ENCODE peak calls at places on chromosomes 7 and 10, in nine cellular contexts. D is AG10803; S is ovary; C is HEK293T; X is bronchial epithelial cell; M is type B pancreatic cell; L is EL; Z is CD8-positive, alpha-beta memory T cell; T is NCI-H345. A is an unnamed sample.

GRCh38 chr7:133790911-133791310 is 336.2 kb upstream of the LRGUK start:
- DNase-seq in D (no peak), S (no peak), C (no peak), X (no peak), M (no peak), L (no peak), Z (no peak), T (no peak), A (no peak)

GRCh38 chr7:18655506-18655905 is 160.0 kb downstream of the HDAC9 start:
- DNase-seq in D (no peak), S (no peak), C (no peak), X (no peak), M (no peak), L (no peak), Z (no peak), T (no peak), A (no peak)

GRCh38 chr10:3822541-3822940 is 37.5 kb upstream of the KLF6 start:
- DNase-seq in D (no peak), S (no peak), C (no peak), X (no peak), M (no peak), L (no peak), Z (no peak), T (no peak), A (no peak)

GRCh38 chr10:68043030-68043429 is 32.1 kb downstream of the HERC4 start:
- DNase-seq in D (peak), S (no peak), C (no peak), X (peak), M (no peak), L (peak), Z (no peak), T (no peak), A (peak)

GRCh38 chr10:67925449-67926005 is 41.1 kb downstream of the SIRT1 start:
- DNase-seq in D (peak), S (no peak), C (no peak), X (peak), M (no peak), L (peak), Z (no peak), T (no peak), A (peak)

GRCh38 chr7:44287488-44288380 is 37.7 kb downstream of the CAMK2B start:
- DNase-seq in D (no peak), S (peak), C (no peak), X (no peak), M (peak), L (no peak), Z (no peak), T (no peak), A (no peak)

GRCh38 chr7:155430606-155431005 is 27.3 kb upstream of the EN2 start:
- DNase-seq in D (no peak), S (no peak), C (no peak), X (no peak), M (no peak), L (no peak), Z (no peak), T (no peak), A (no peak)

GRCh38 chr10:3760083-3760482 is 24.9 kb downstream of the KLF6 start:
- DNase-seq in D (no peak), S (no peak), C (no peak), X (no peak), M (no peak), L (no peak), Z (no peak), T (no peak), A (no peak)

GRCh38 chr7:120740348-120740747 is 117.6 kb downstream of the TSPAN12 start:
- DNase-seq in D (no peak), S (no peak), C (no peak), X (no peak), M (no peak), L (no peak), Z (no peak), T (peak), A (no peak)

GRCh38 chr7:42726066-42726785 is 185.6 kb downstream of the C7orf25 start:
- DNase-seq in D (peak), S (no peak), C (no peak), X (peak), M (no peak), L (no peak), Z (no peak), T (no peak), A (no peak)

GRCh38 chr10:59177031-59177861 is 803 bp downstream of the PHYHIPL start:
- DNase-seq in D (peak), S (peak), C (peak), X (peak), M (peak), L (peak), Z (no peak), T (peak), A (peak)

GRCh38 chr10:88994034-88994433 is 3.4 kb downstream of the FAS start:
- DNase-seq in D (peak), S (no peak), C (no peak), X (peak), M (no peak), L (peak), Z (no peak), T (no peak), A (peak)

GRCh38 chr7:137895301-137896201 is 48.8 kb upstream of the DGKI start:
- DNase-seq in D (no peak), S (no peak), C (no peak), X (no peak), M (no peak), L (no peak), Z (no peak), T (no peak), A (no peak)

GRCh38 chr7:142379445-142379844 is 121.6 kb upstream of the PRSS58 start:
- DNase-seq in D (no peak), S (no peak), C (no peak), X (no peak), M (no peak), L (no peak), Z (no peak), T (peak), A (no peak)

GRCh38 chr7:30276203-30276900 is 8.0 kb upstream of the ZNRF2 start:
- DNase-seq in D (peak), S (peak), C (peak), X (peak), M (no peak), L (peak), Z (peak), T (peak), A (peak)

GRCh38 chr10:120948889-120949382 is 97.8 kb downstream of the WDR11 start:
- DNase-seq in D (peak), S (peak), C (peak), X (no peak), M (peak), L (peak), Z (peak), T (no peak), A (peak)

GRCh38 chr7:55191926-55192692 is 173.0 kb upstream of the LANCL2 start:
- DNase-seq in D (no peak), S (no peak), C (no peak), X (no peak), M (no peak), L (no peak), Z (no peak), T (no peak), A (no peak)